ENCODE peak calls at places on chromosomes 2 and 18, in four cellular contexts. One of them, this sample, is unnamed.

GRCh38 chr2:78147466-78147865 is 625.3 kb upstream of the LRRTM4 start:
- DNase-seq in OCI-LY7: no peak
- DNase-seq in GM23248: no peak
- DNase-seq in hepatocyte: no peak
- DNase-seq in this sample: no peak

GRCh38 chr2:211144078-211144477 is 587.7 kb downstream of the CPS1 start:
- DNase-seq in OCI-LY7: no peak
- DNase-seq in GM23248: peak
- DNase-seq in hepatocyte: no peak
- DNase-seq in this sample: no peak

GRCh38 chr2:36820942-36821605 is 124.6 kb downstream of the VIT start:
- DNase-seq in OCI-LY7: no peak
- DNase-seq in GM23248: no peak
- DNase-seq in hepatocyte: no peak
- DNase-seq in this sample: no peak

GRCh38 chr2:38697116-38697840 is 31.4 kb downstream of the GALM start:
- DNase-seq in OCI-LY7: no peak
- DNase-seq in GM23248: no peak
- DNase-seq in hepatocyte: no peak
- DNase-seq in this sample: no peak

GRCh38 chr18:25853716-25854465 is 236.5 kb downstream of the SS18 start:
- DNase-seq in OCI-LY7: no peak
- DNase-seq in GM23248: no peak
- DNase-seq in hepatocyte: peak
- DNase-seq in this sample: no peak

GRCh38 chr2:187390891-187391290 is 57.2 kb downstream of the CALCRL start:
- DNase-seq in OCI-LY7: no peak
- DNase-seq in GM23248: peak
- DNase-seq in hepatocyte: no peak
- DNase-seq in this sample: no peak

GRCh38 chr2:121746071-121746578 is 9.3 kb upstream of the TSN start:
- DNase-seq in OCI-LY7: no peak
- DNase-seq in GM23248: no peak
- DNase-seq in hepatocyte: no peak
- DNase-seq in this sample: no peak

GRCh38 chr2:190210471-190210870 is 109.2 kb downstream of the HIBCH start:
- DNase-seq in OCI-LY7: no peak
- DNase-seq in GM23248: peak
- DNase-seq in hepatocyte: no peak
- DNase-seq in this sample: no peak

GRCh38 chr2:20130821-20131645 is 79.6 kb upstream of the LAPTM4A start:
- DNase-seq in OCI-LY7: no peak
- DNase-seq in GM23248: no peak
- DNase-seq in hepatocyte: no peak
- DNase-seq in this sample: no peak

GRCh38 chr2:124911560-124911959 is 886.5 kb downstream of the CNTNAP5 start:
- DNase-seq in OCI-LY7: no peak
- DNase-seq in GM23248: no peak
- DNase-seq in hepatocyte: peak
- DNase-seq in this sample: no peak

GRCh38 chr2:172052000-172052983 is 33.0 kb upstream of the DLX1 start:
- DNase-seq in OCI-LY7: no peak
- DNase-seq in GM23248: no peak
- DNase-seq in hepatocyte: no peak
- DNase-seq in this sample: no peak

GRCh38 chr2:172270278-172271079 is 156.9 kb upstream of the ITGA6 start:
- DNase-seq in OCI-LY7: no peak
- DNase-seq in GM23248: no peak
- DNase-seq in hepatocyte: peak
- DNase-seq in this sample: peak

GRCh38 chr2:191478754-191479679 is 198.9 kb upstream of the NABP1 start:
- DNase-seq in OCI-LY7: no peak
- DNase-seq in GM23248: peak
- DNase-seq in hepatocyte: peak
- DNase-seq in this sample: peak

GRCh38 chr2:15793978-15794377 is 146.4 kb upstream of the MYCN start:
- DNase-seq in OCI-LY7: no peak
- DNase-seq in GM23248: no peak
- DNase-seq in hepatocyte: no peak
- DNase-seq in this sample: no peak

GRCh38 chr2:3377279-3377611 is 373 bp downstream of the EIPR1 start:
- DNase-seq in OCI-LY7: peak
- DNase-seq in GM23248: peak
- DNase-seq in hepatocyte: no peak
- DNase-seq in this sample: peak

GRCh38 chr18:40676676-40677075 is 1278.4 kb upstream of the PIK3C3 start:
- DNase-seq in OCI-LY7: no peak
- DNase-seq in GM23248: peak
- DNase-seq in hepatocyte: no peak
- DNase-seq in this sample: no peak

GRCh38 chr2:151707857-151708256 is 26.4 kb downstream of the NEB start:
- DNase-seq in OCI-LY7: no peak
- DNase-seq in GM23248: no peak
- DNase-seq in hepatocyte: no peak
- DNase-seq in this sample: peak

GRCh38 chr2:179424571-179424970 is 159.9 kb upstream of the SESTD1 start:
- DNase-seq in OCI-LY7: no peak
- DNase-seq in GM23248: no peak
- DNase-seq in hepatocyte: no peak
- DNase-seq in this sample: no peak

GRCh38 chr18:58429442-58429841 is 199.4 kb downstream of the ALPK2 start:
- DNase-seq in OCI-LY7: no peak
- DNase-seq in GM23248: no peak
- DNase-seq in hepatocyte: peak
- DNase-seq in this sample: no peak

GRCh38 chr2:50125230-50125629 is 906.7 kb downstream of the NRXN1 start:
- DNase-seq in OCI-LY7: no peak
- DNase-seq in GM23248: no peak
- DNase-seq in hepatocyte: peak
- DNase-seq in this sample: no peak

GRCh38 chr2:145203931-145204330 is 684.0 kb upstream of the ZEB2 start:
- DNase-seq in OCI-LY7: no peak
- DNase-seq in GM23248: no peak
- DNase-seq in hepatocyte: no peak
- DNase-seq in this sample: no peak

GRCh38 chr18:67142604-67143003 is 373.9 kb downstream of the DSEL start:
- DNase-seq in OCI-LY7: no peak
- DNase-seq in GM23248: no peak
- DNase-seq in hepatocyte: no peak
- DNase-seq in this sample: peak

GRCh38 chr2:236259371-236259770 is 4.8 kb downstream of the ASB18 start:
- DNase-seq in OCI-LY7: no peak
- DNase-seq in GM23248: no peak
- DNase-seq in hepatocyte: no peak
- DNase-seq in this sample: no peak

GRCh38 chr2:227829337-227829736 is 15.7 kb downstream of the CCL20 start:
- DNase-seq in OCI-LY7: no peak
- DNase-seq in GM23248: no peak
- DNase-seq in hepatocyte: no peak
- DNase-seq in this sample: no peak

GRCh38 chr2:227828385-227828990 is 14.8 kb downstream of the CCL20 start:
- DNase-seq in OCI-LY7: no peak
- DNase-seq in GM23248: no peak
- DNase-seq in hepatocyte: no peak
- DNase-seq in this sample: no peak

DNA sequence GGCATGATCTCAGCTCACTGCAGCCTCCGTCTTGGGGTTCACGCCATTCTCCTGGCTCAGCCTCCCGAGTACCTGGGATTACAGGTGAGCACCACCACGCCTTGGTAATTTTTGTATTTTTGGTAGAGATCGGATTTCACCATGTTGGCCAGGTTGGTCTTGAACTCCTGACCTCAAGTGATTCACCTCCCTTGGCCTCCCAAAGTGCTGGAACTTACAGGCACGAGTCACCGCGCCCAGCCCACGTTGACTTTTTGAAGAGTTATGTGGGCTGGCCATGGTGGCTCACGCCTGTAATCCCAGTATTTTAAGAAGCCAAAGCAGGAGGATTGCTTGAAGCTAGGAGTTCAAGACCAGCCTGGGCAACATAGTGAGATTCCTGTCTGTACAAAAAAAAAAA is 20.8 kb downstream of the CCL20 start:
- DNase-seq in OCI-LY7: no peak
- DNase-seq in GM23248: peak
- DNase-seq in hepatocyte: no peak
- DNase-seq in this sample: no peak
- TF ChIP-seq EZH2phosphoT487 in OCI-LY7: no peak
- TF ChIP-seq EZH2phosphoT487 in GM23248: no peak
- TF ChIP-seq EZH2phosphoT487 in hepatocyte: no peak
- TF ChIP-seq EZH2phosphoT487 in this sample: no peak

DNA sequence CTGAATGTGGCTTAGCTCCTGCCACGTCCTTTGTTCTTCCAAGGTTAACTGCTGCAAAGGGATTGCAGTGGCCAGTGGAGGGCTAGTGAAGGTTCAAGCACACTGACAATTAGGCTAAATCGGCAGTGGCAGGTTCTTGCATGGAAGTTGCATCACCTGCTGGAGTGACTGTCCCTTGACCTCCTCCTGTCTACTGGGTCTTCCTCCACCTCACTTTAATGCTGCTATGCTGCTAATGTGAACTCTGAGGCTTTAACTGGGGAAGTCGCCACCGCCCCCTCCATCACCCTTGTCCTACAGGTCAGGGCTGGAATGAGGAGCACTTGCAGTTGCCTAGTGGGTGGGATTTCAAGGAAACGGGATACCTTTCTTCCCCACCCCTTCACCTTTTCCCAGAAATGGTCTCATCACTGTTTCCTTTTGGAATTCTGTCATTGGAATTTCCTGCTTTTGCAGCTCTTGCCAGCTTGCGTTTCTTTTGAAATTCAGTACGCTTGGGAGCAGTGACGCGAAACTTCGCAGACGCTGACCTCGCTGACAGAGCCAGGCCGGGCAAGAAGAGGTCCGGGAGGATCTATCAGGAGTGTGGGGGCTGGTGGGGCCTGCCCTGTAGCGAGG is 150.3 kb downstream of the SH3RF3 start:
- DNase-seq in OCI-LY7: no peak
- DNase-seq in GM23248: no peak
- DNase-seq in hepatocyte: no peak
- DNase-seq in this sample: peak
- TF ChIP-seq EZH2phosphoT487 in OCI-LY7: no peak
- TF ChIP-seq EZH2phosphoT487 in GM23248: no peak
- TF ChIP-seq EZH2phosphoT487 in hepatocyte: no peak
- TF ChIP-seq EZH2phosphoT487 in this sample: no peak

GRCh38 chr2:149972039-149972438 is 384.5 kb upstream of the MMADHC start:
- DNase-seq in OCI-LY7: no peak
- DNase-seq in GM23248: peak
- DNase-seq in hepatocyte: no peak
- DNase-seq in this sample: no peak
- TF ChIP-seq EZH2phosphoT487 in OCI-LY7: no peak
- TF ChIP-seq EZH2phosphoT487 in GM23248: no peak
- TF ChIP-seq EZH2phosphoT487 in hepatocyte: no peak
- TF ChIP-seq EZH2phosphoT487 in this sample: no peak

DNA sequence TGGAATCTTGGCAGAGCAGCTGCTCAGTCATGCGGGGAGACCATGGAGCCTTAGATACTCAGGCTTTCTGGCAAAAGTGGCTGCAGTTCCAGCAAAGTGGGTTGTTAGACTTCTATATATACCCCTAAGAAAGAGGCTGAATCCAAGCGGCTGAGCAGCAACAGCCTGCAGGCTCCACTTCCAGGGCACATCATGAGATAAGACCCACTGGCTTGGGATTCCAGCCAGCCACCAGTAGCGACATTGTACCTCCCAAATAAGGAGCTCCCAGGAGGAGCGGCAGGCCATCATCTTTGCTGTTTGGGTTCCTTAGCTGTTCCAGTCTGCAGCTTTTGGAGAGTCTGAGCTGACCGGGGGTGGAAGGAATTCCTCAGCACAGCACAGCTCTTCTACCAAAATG is 150.3 kb upstream of the ST6GAL2 start:
- DNase-seq in OCI-LY7: no peak
- DNase-seq in GM23248: no peak
- DNase-seq in hepatocyte: no peak
- DNase-seq in this sample: no peak
- TF ChIP-seq EZH2phosphoT487 in OCI-LY7: no peak
- TF ChIP-seq EZH2phosphoT487 in GM23248: no peak
- TF ChIP-seq EZH2phosphoT487 in hepatocyte: no peak
- TF ChIP-seq EZH2phosphoT487 in this sample: no peak

GRCh38 chr2:230738391-230738811 is 25.8 kb downstream of the CAB39 start:
- DNase-seq in OCI-LY7: no peak
- DNase-seq in GM23248: peak
- DNase-seq in hepatocyte: peak
- DNase-seq in this sample: no peak
- TF ChIP-seq EZH2phosphoT487 in OCI-LY7: no peak
- TF ChIP-seq EZH2phosphoT487 in GM23248: no peak
- TF ChIP-seq EZH2phosphoT487 in hepatocyte: no peak
- TF ChIP-seq EZH2phosphoT487 in this sample: no peak

GRCh38 chr2:159617651-159618050 is 1.3 kb upstream of the BAZ2B start:
- DNase-seq in OCI-LY7: no peak
- DNase-seq in GM23248: peak
- DNase-seq in hepatocyte: peak
- DNase-seq in this sample: peak
- TF ChIP-seq EZH2phosphoT487 in OCI-LY7: no peak
- TF ChIP-seq EZH2phosphoT487 in GM23248: no peak
- TF ChIP-seq EZH2phosphoT487 in hepatocyte: no peak
- TF ChIP-seq EZH2phosphoT487 in this sample: no peak

GRCh38 chr18:79797518-79798345 is at the start of gene KCNG2:
- DNase-seq in OCI-LY7: no peak
- DNase-seq in GM23248: peak
- DNase-seq in hepatocyte: peak
- DNase-seq in this sample: peak
- TF ChIP-seq EZH2phosphoT487 in OCI-LY7: no peak
- TF ChIP-seq EZH2phosphoT487 in GM23248: no peak
- TF ChIP-seq EZH2phosphoT487 in hepatocyte: no peak
- TF ChIP-seq EZH2phosphoT487 in this sample: no peak

GRCh38 chr2:237731663-237732062 is 66.9 kb upstream of the RBM44 start:
- DNase-seq in OCI-LY7: no peak
- DNase-seq in GM23248: peak
- DNase-seq in hepatocyte: peak
- DNase-seq in this sample: no peak
- TF ChIP-seq EZH2phosphoT487 in OCI-LY7: no peak
- TF ChIP-seq EZH2phosphoT487 in GM23248: no peak
- TF ChIP-seq EZH2phosphoT487 in hepatocyte: no peak
- TF ChIP-seq EZH2phosphoT487 in this sample: no peak